ENCODE peak calls at places on chromosomes 7 and 10, in eight cellular contexts. P, B, O, J, M, G, W and Y are unnamed samples.

GRCh38 chr10:93512565-93512964 is 16.2 kb downstream of the CEP55 start:
- DNase-seq in P (no peak), B (no peak), O (no peak), J (peak; percentile 76), M (no peak), G (peak; percentile 36), W (no peak), Y (no peak)

GRCh38 chr7:155189600-155189989 is 108.1 kb upstream of the INSIG1 start:
- DNase-seq in P (no peak), B (no peak), O (no peak), J (no peak), M (no peak), G (no peak), W (no peak), Y (no peak)

GRCh38 chr7:107118109-107118900 is 50.5 kb upstream of the HBP1 start:
- DNase-seq in P (no peak), B (no peak), O (no peak), J (peak; percentile 37), M (peak; percentile 83), G (peak; percentile 14), W (no peak), Y (no peak)

GRCh38 chr10:71713135-71714040 is 6.2 kb downstream of the C10orf105 start:
- DNase-seq in P (peak; percentile 65), B (no peak), O (peak; percentile 93), J (peak; percentile 64), M (no peak), G (peak; percentile 94), W (no peak), Y (peak; percentile 87)

GRCh38 chr7:36972140-36972518 is 247.8 kb upstream of the AOAH start:
- DNase-seq in P (no peak), B (no peak), O (peak; percentile 59), J (no peak), M (no peak), G (no peak), W (no peak), Y (no peak)

GRCh38 chr7:79734158-79734557 is 280.7 kb upstream of the MAGI2 start:
- DNase-seq in P (no peak), B (no peak), O (no peak), J (no peak), M (no peak), G (no peak), W (no peak), Y (no peak)

GRCh38 chr10:84590794-84591193 is 262.4 kb downstream of the CCSER2 start:
- DNase-seq in P (no peak), B (no peak), O (no peak), J (no peak), M (peak; percentile 86), G (no peak), W (no peak), Y (no peak)

GRCh38 chr10:43160067-43160918 is 22.0 kb downstream of the CSGALNACT2 start:
- DNase-seq in P (no peak), B (no peak), O (peak; percentile 76), J (peak; percentile 91), M (no peak), G (peak; percentile 71), W (peak; percentile 20), Y (no peak)

GRCh38 chr7:143240323-143241168 is 18.7 kb downstream of the TAS2R40 start:
- DNase-seq in P (peak; percentile 74), B (peak; percentile 73), O (peak; percentile 94), J (peak; percentile 92), M (peak; percentile 44), G (peak; percentile 89), W (peak; percentile 61), Y (peak; percentile 73)

GRCh38 chr10:130407052-130407451 is 270.9 kb downstream of the GLRX3 start:
- DNase-seq in P (no peak), B (no peak), O (no peak), J (no peak), M (no peak), G (no peak), W (no peak), Y (no peak)

GRCh38 chr10:114943000-114943399 is 5.0 kb downstream of the TRUB1 start:
- DNase-seq in P (no peak), B (no peak), O (no peak), J (no peak), M (no peak), G (no peak), W (no peak), Y (no peak)